ENCODE peak calls at places on chromosomes 5 and 9, in four cellular contexts. R is HepG2, L is K562, V is GM12878. N is an unnamed sample.

GRCh38 chr5:132915681-132916080 is 42.2 kb downstream of the LEAP2 start:
- DNase-seq in R (no peak), L (no peak), V (no peak), N (no peak)

GRCh38 chr9:7186175-7186574 is 428.4 kb downstream of the KDM4C start:
- DNase-seq in R (peak), L (peak), V (no peak), N (peak)

GRCh38 chr5:175657593-175658271 is at the start of gene HRH2:
- DNase-seq in R (no peak), L (no peak), V (no peak), N (peak)

GRCh38 chr5:138352722-138353549 is 451 bp downstream of the KDM3B start:
- DNase-seq in R (peak), L (peak), V (no peak), N (peak)

GRCh38 chr9:98162638-98163037 is 29.8 kb downstream of the CORO2A start:
- DNase-seq in R (no peak), L (no peak), V (no peak), N (no peak)

GRCh38 chr9:34403554-34404380 is 27.1 kb upstream of the MYORG start:
- DNase-seq in R (peak), L (peak), V (no peak), N (peak)

GRCh38 chr5:23528677-23529076 is 21.3 kb downstream of the PRDM9 start:
- DNase-seq in R (no peak), L (no peak), V (no peak), N (no peak)

GRCh38 chr5:150672237-150672883 is 11.3 kb downstream of the MYOZ3 start:
- DNase-seq in R (no peak), L (no peak), V (no peak), N (peak)

GRCh38 chr5:168327994-168328393 is 36.5 kb downstream of the WWC1 start:
- DNase-seq in R (no peak), L (no peak), V (no peak), N (no peak)

GRCh38 chr5:78642701-78643100 is 5.9 kb downstream of the LHFPL2 start:
- DNase-seq in R (no peak), L (no peak), V (no peak), N (no peak)

GRCh38 chr5:141692919-141693848 is 11.2 kb upstream of the ARAP3 start:
- DNase-seq in R (no peak), L (peak), V (no peak), N (no peak)

GRCh38 chr9:130994135-130994534 is 14.8 kb upstream of the LAMC3 start:
- DNase-seq in R (no peak), L (peak), V (no peak), N (no peak)

GRCh38 chr9:38621434-38622082 is 1.2 kb upstream of the ANKRD18A start:
- DNase-seq in R (peak), L (no peak), V (no peak), N (peak)

GRCh38 chr5:168317521-168318147 is 26.2 kb downstream of the WWC1 start:
- DNase-seq in R (peak), L (peak), V (no peak), N (no peak)

GRCh38 chr5:115857621-115858349 is 16.1 kb downstream of the AP3S1 start:
- DNase-seq in R (no peak), L (no peak), V (no peak), N (no peak)

GRCh38 chr5:36462295-36463021 is 143.9 kb upstream of the SLC1A3 start:
- DNase-seq in R (no peak), L (no peak), V (no peak), N (no peak)

GRCh38 chr9:137019891-137020683 is 8.0 kb downstream of the ABCA2 start:
- DNase-seq in R (no peak), L (no peak), V (no peak), N (no peak)

GRCh38 chr9:130835441-130836298 is 616 bp downstream of the ABL1 start:
- DNase-seq in R (no peak), L (peak), V (no peak), N (peak)

GRCh38 chr5:18745988-18746615 is 1111.8 kb downstream of the TAF11L14 start:
- DNase-seq in R (peak), L (no peak), V (peak), N (no peak)

GRCh38 chr9:14210428-14210827 is 103.5 kb downstream of the NFIB start:
- DNase-seq in R (no peak), L (no peak), V (no peak), N (no peak)

GRCh38 chr5:8844847-8845246 is 701.0 kb downstream of the SEMA5A start:
- DNase-seq in R (no peak), L (no peak), V (no peak), N (no peak)

GRCh38 chr5:8848362-8848761 is 697.5 kb downstream of the SEMA5A start:
- DNase-seq in R (no peak), L (no peak), V (no peak), N (no peak)

GRCh38 chr5:8851101-8851500 is 694.8 kb downstream of the SEMA5A start:
- DNase-seq in R (no peak), L (no peak), V (no peak), N (no peak)

GRCh38 chr5:8845316-8845715 is 700.6 kb downstream of the SEMA5A start:
- DNase-seq in R (no peak), L (no peak), V (no peak), N (no peak)

GRCh38 chr5:8848997-8849585 is 696.8 kb downstream of the SEMA5A start:
- DNase-seq in R (no peak), L (no peak), V (no peak), N (no peak)
- TF ChIP-seq ETV6 in R (no peak), L (no peak), V (no peak), N (no peak)

GRCh38 chr5:68730220-68731010 is 363.4 kb upstream of the SLC30A5 start:
- DNase-seq in R (no peak), L (no peak), V (no peak), N (no peak)

GRCh38 chr5:68731255-68731654 is 362.6 kb upstream of the SLC30A5 start:
- DNase-seq in R (no peak), L (no peak), V (no peak), N (no peak)

GRCh38 chr5:68725905-68726683 is 367.7 kb upstream of the SLC30A5 start:
- DNase-seq in R (no peak), L (no peak), V (no peak), N (no peak)

GRCh38 chr5:68722357-68722756 is 371.5 kb upstream of the SLC30A5 start:
- DNase-seq in R (no peak), L (no peak), V (no peak), N (no peak)

DNA sequence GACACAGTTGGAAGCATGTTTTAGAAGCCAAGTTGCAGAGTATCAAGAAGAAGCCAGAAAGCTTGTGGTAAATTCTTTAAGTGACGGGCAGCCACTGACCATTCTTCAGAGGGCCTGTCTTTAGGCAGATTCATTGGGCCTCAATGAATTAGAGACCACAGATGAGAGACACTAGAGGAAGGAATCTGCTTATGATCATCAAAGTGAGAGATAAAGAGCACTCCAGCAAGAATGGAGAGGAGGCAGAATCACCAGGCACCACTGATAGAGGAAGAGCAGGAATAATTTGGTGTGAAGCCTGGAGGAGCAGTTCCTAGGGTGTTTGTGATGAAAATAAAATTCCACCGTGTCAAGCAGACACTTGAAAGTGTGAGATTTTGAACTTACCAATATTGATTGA is 365.9 kb upstream of the SLC30A5 start:
- DNase-seq in R (no peak), L (no peak), V (no peak), N (no peak)
- TF ChIP-seq NR2C2 in R (no peak), L (no peak), V (no peak), N (no peak)

GRCh38 chr9:93826209-93826608 is 128.9 kb downstream of the BARX1 start:
- DNase-seq in R (no peak), L (no peak), V (no peak), N (peak)
- TF ChIP-seq ETV6 in R (no peak), L (no peak), V (no peak), N (peak)

DNA sequence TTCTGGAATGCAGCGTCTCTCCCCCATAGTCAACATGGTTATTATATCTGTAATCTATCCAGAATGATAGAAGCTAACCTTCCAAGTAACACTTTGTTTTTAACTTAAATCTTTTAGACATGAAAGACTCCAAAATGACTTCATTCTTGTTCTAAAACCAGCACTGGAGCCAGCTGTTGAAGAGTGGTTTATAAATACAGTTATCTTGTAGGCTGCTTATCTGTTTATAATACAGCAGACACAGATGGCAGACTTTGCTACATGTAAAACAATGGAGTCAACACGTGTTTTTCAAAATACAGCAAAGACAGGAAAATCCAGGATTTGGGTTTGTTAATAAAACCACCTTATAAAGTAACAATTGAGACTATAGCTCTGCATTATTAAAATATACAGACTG is 48.8 kb upstream of the RETREG1 start:
- DNase-seq in R (no peak), L (no peak), V (no peak), N (no peak)
- TF ChIP-seq NR2C2 in R (no peak), L (no peak), V (no peak), N (no peak)

GRCh38 chr5:126628102-126628501 is 27.4 kb downstream of the PHAX start:
- DNase-seq in R (no peak), L (no peak), V (no peak), N (no peak)
- TF ChIP-seq ETV6 in R (no peak), L (no peak), V (no peak), N (no peak)

GRCh38 chr5:94043311-94043710 is 301.9 kb upstream of the POU5F2 start:
- DNase-seq in R (no peak), L (no peak), V (no peak), N (no peak)
- TF ChIP-seq NR2C2 in R (no peak), L (no peak), V (no peak), N (no peak)

GRCh38 chr9:76099516-76099915 is 209.0 kb downstream of the PCSK5 start:
- DNase-seq in R (no peak), L (no peak), V (no peak), N (no peak)
- TF ChIP-seq ETV6 in R (no peak), L (no peak), V (no peak), N (no peak)